ENCODE peak calls at places on chromosomes 1 and 21, in nine cellular contexts. Z is kidney, M is cardiac fibroblast, T is fibroblast of lung, E is IMR-90, S is mucosa of descending colon, K is GM12865, G is left ventricle myocardium inferior, U is colonic mucosa. D is an unnamed sample.

GRCh38 chr1:77671836-77672235 is 10.6 kb downstream of the ZZZ3 start:
- DNase-seq in E (peak; percentile 53), T (peak; percentile 28), U (no peak), K (no peak), G (no peak), M (no peak), Z (no peak), S (no peak), D (no peak)

GRCh38 chr1:205824180-205824579 is 11.2 kb upstream of the SLC41A1 start:
- DNase-seq in G (no peak), K (no peak), E (no peak), U (no peak), T (no peak), Z (no peak), S (no peak), M (no peak), D (no peak)

GRCh38 chr1:236416165-236416564 is 22.1 kb downstream of the EDARADD start:
- DNase-seq in Z (no peak), K (no peak), E (no peak), T (no peak), G (no peak), S (no peak), U (no peak), M (no peak), D (no peak)

GRCh38 chr1:92488416-92488815 is 1.7 kb upstream of the GFI1 start:
- DNase-seq in S (no peak), K (no peak), E (no peak), M (no peak), G (no peak), Z (no peak), T (no peak), U (no peak), D (no peak)

GRCh38 chr1:211469938-211470529 is 21.9 kb downstream of the RD3 start:
- DNase-seq in S (peak; percentile 84), K (peak; percentile 66), M (peak; percentile 81), E (peak; percentile 64), G (peak; percentile 80), T (peak; percentile 68), U (peak; percentile 91), Z (peak; percentile 91), D (peak; percentile 55)

GRCh38 chr21:44455524-44456206 is 355 bp downstream of the LRRC3 start:
- DNase-seq in T (peak; percentile 20), Z (peak; percentile 75), K (peak; percentile 34), G (peak; percentile 61), U (peak; percentile 60), E (no peak), M (peak; percentile 34), S (peak; percentile 67), D (peak; percentile 74)

GRCh38 chr1:47848985-47849610 is 148.1 kb downstream of the TRABD2B start:
- DNase-seq in G (no peak), Z (no peak), E (no peak), K (no peak), S (no peak), T (no peak), U (peak; percentile 48), M (no peak), D (no peak)

GRCh38 chr1:58650141-58650540 is 49.7 kb downstream of the MYSM1 start:
- DNase-seq in E (peak; percentile 47), Z (no peak), K (no peak), U (no peak), T (peak; percentile 5), G (no peak), M (no peak), S (no peak), D (no peak)

GRCh38 chr1:78003882-78004718 is 639 bp upstream of the DNAJB4 start:
- DNase-seq in S (peak; percentile 53), K (peak; percentile 88), U (peak; percentile 56), E (peak; percentile 83), M (peak; percentile 80), Z (no peak), T (peak; percentile 83), G (peak; percentile 53), D (peak; percentile 30)

GRCh38 chr1:58395355-58395754 is 151.2 kb downstream of the OMA1 start:
- DNase-seq in U (no peak), G (no peak), Z (no peak), E (peak; percentile 91), S (no peak), M (peak; percentile 88), T (peak; percentile 85), K (no peak), D (no peak)

GRCh38 chr1:219529116-219529515 is 83.8 kb downstream of the ZC3H11B start:
- DNase-seq in Z (no peak), M (no peak), T (no peak), U (no peak), E (no peak), G (no peak), S (no peak), K (no peak), D (no peak)

GRCh38 chr1:226895644-226896043 is 25.2 kb downstream of the PSEN2 start:
- DNase-seq in T (no peak), Z (no peak), M (no peak), G (no peak), E (no peak), K (no peak), S (no peak), U (no peak), D (no peak)

GRCh38 chr1:10874351-10874750 is 77.9 kb upstream of the CASZ1 start:
- DNase-seq in S (no peak), Z (no peak), G (no peak), U (no peak), E (no peak), M (no peak), T (no peak), K (no peak), D (no peak)

GRCh38 chr21:18164933-18165332 is 79.7 kb upstream of the CHODL start:
- DNase-seq in K (peak; percentile 9), S (no peak), M (no peak), U (no peak), Z (no peak), E (no peak), G (no peak), T (no peak), D (no peak)

GRCh38 chr21:25639167-25639921 is at the start of gene JAM2:
- DNase-seq in Z (peak; percentile 83), M (peak; percentile 12), G (peak; percentile 62), T (peak; percentile 36), S (peak; percentile 54), E (peak; percentile 29), U (peak; percentile 21), K (peak; percentile 65), D (peak; percentile 86)

DNA sequence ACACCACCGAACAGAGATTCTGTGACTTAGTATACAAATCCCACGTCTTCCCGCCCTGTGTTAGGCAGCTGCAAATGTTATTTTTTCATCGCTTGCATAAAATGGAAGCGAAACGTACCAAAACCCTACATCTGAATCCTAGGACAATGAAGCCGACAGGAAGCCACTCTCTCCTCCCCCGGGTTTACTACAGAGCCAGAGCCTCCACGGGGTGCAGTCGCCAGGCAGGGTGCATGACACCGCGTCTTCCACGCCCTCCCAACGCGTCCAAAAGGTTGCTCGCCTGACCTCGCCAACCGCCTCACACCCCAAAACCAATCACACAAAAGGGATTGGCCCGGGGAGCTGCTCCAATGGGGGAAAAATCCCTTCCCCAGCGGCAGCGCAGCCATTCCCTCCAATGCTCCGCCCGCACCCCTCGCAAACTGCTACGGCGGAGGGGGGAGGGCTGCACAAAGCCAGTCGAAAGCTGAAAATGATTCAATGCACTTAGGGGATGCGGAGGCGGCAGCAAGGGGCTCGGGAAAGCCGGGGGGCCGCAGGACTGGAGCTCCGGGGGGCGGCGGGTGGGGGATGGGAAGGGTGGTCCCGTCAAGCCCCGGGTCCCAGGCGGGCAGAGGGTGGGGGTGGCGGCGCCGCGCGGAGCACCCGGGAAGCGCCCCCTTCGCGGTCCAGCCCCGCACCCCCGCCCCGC is 701 bp downstream of the CEP170 start:
- DNase-seq in E (peak; percentile 48), Z (peak; percentile 87), S (peak; percentile 75), G (peak; percentile 65), U (peak; percentile 69), T (peak; percentile 65), M (peak; percentile 69), K (peak; percentile 78), D (peak; percentile 63)
- TF ChIP-seq CTCF in E (no peak), Z (no peak), S (no peak), G (no peak), U (no peak), T (no peak), M (no peak), K (no peak), D (no peak)

GRCh38 chr1:5949074-5949760 is 43.0 kb downstream of the NPHP4 start:
- DNase-seq in S (no peak), T (no peak), G (no peak), M (no peak), Z (no peak), U (no peak), E (no peak), K (no peak), D (no peak)
- TF ChIP-seq CTCF in S (no peak), T (peak; percentile 16), G (no peak), M (peak; percentile 14), Z (no peak), U (no peak), E (peak; percentile 1), K (no peak), D (no peak)

DNA sequence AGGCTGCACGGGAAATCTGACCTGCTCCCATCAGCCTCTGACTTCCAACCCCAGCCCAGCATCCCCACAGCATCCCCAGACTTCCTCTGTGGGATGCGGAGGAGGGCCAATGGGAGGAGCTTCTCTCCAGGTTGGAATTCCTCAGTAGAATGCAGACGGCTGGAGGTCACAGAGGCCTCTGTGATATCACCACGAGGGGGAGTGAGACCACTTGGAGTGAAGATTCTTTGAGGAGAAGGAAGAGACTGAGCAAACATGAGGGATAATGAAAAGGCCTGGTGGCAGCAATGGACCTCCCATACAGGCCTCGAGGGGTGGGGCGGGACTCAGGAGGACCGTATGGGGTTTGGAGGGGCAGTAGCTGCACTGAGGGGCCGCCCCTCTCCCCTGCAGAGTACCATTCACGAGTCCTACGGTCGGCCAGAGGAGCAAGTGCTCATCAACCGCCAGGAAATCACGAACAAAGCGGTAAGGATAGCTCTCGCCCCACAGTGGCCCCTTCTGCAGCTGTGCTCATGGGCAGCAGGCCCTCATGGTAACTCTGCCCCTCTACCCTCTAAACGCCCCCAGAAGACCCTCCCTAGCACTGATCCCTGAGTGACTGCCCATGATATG is at the start of gene CATSPER4:
- DNase-seq in U (no peak), T (no peak), M (peak; percentile 20), G (no peak), E (no peak), K (no peak), Z (no peak), S (no peak), D (no peak)
- TF ChIP-seq CTCF in U (peak; percentile 13), T (peak; percentile 8), M (no peak), G (peak; percentile 29), E (peak; percentile 18), K (peak; percentile 3), Z (peak; percentile 17), S (no peak), D (no peak)

DNA sequence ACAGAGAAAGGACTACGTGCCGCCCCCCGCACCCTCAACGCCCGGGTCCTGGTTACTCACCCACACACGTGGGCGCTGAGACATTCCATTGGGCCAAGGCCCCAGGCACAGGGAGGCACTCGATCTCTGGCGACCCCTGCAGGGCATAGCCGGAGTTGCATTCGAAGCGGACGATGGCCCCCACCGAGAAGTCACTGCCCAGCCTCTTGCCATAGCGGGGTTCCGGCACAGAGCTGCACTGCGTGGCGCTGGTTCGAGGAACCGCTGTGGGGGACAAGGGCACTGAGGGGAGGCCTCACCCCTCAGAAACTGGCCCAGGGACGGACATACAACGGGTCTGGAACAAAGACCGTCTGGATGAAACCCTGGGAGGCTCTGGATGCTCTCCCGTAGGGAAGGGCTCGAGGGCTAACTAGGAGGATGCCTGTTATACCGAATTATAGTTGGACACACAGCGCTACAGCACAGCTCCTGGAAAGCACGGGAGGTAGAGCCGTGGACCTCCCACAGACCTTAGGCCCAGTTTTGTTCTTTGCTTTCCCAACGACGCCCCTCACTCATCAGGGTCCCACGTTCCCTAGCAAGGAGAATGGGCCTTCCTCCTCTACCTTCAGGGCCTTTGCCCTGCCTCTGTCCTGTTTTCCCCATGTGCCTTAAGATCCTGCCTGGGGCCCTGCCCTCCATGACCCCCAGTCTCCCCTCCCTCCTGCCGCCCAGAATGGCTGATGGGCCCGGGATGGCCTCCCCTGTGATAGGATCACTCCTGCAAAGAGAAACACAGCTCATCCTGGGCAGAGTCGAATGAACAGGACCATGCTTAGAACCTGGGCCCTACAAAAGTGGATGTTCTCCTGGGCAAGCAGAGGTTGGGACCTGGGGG is 152.8 kb downstream of the ZSCAN20 start:
- DNase-seq in G (no peak), M (no peak), K (no peak), U (no peak), Z (no peak), T (no peak), S (no peak), E (no peak), D (peak; percentile 52)
- TF ChIP-seq CTCF in G (no peak), M (no peak), K (peak; percentile 51), U (no peak), Z (no peak), T (peak; percentile 24), S (no peak), E (peak; percentile 18), D (peak; percentile 39)

D was measured in GM13976.